ENCODE peak calls at places on chromosomes 11 and 22, in seven cellular contexts. Y, J, F, U, B, K and T are unnamed samples.
A peak's percentile ranks its signal among the peaks of the same experiment; 100 is the strongest.

GRCh38 chr11:31045335-31045734 is 324.2 kb downstream of the DCDC1 start:
- DNase-seq in F (no peak), B (no peak), K (peak; percentile 27), Y (no peak), J (no peak), U (no peak), T (no peak)

GRCh38 chr11:9253086-9253485 is 12.1 kb downstream of the DENND5A start:
- DNase-seq in F (no peak), B (no peak), Y (no peak), K (no peak), U (no peak), J (no peak), T (no peak)

GRCh38 chr11:128588086-128588485 is 728 bp upstream of the ETS1 start:
- DNase-seq in Y (no peak), J (no peak), B (no peak), F (no peak), K (no peak), U (no peak), T (no peak)

GRCh38 chr22:49303061-49303735 is 524.5 kb downstream of the BRD1 start:
- DNase-seq in U (no peak), K (no peak), F (no peak), B (no peak), Y (no peak), J (no peak), T (peak; percentile 30)

GRCh38 chr11:117458275-117459120 is 130.8 kb downstream of the CEP164 start:
- DNase-seq in J (no peak), K (no peak), Y (no peak), B (no peak), U (no peak), F (peak; percentile 72), T (no peak)

GRCh38 chr11:120893431-120894206 is 130.3 kb upstream of the TBCEL start:
- DNase-seq in B (no peak), Y (no peak), J (no peak), F (no peak), K (no peak), U (no peak), T (no peak)

GRCh38 chr11:77205467-77206263 is 77.6 kb downstream of the MYO7A start:
- DNase-seq in F (no peak), Y (peak; percentile 13), K (no peak), J (no peak), U (no peak), B (no peak), T (no peak)

GRCh38 chr11:14413307-14414072 is 54.5 kb upstream of the RRAS2 start:
- DNase-seq in J (peak; percentile 82), U (peak; percentile 33), Y (no peak), F (no peak), K (peak; percentile 71), B (peak; percentile 55), T (no peak)

GRCh38 chr22:50398698-50399648 is 55.8 kb downstream of the PPP6R2 start:
- DNase-seq in K (no peak), Y (no peak), J (no peak), U (no peak), F (no peak), B (no peak), T (no peak)

GRCh38 chr11:130765951-130766649 is 150.2 kb downstream of the SNX19 start:
- DNase-seq in F (peak; percentile 63), J (no peak), B (peak; percentile 25), K (no peak), U (no peak), Y (no peak), T (no peak)

GRCh38 chr11:76236092-76237026 is 30.1 kb upstream of the WNT11 start:
- DNase-seq in B (no peak), Y (peak; percentile 40), F (peak; percentile 77), U (peak; percentile 69), J (no peak), K (peak; percentile 75), T (peak; percentile 82)